ENCODE peak calls at places on chromosomes 12 and 14, in eight cellular contexts. C is T-helper 2 cell; R is activated CD8-positive, alpha-beta memory T cell treated with anti-CD3 and anti-CD28 coated beads for 1 hour; W is HuH-7; B is RWPE1; F is activated T-cell treated with anti-CD3 and anti-CD28 coated beads for 48 hours; E is HS-5; G is stimulated activated CD4-positive, alpha-beta T cell treated with anti-CD3 and anti-CD28 coated beads, Interleukin-2, amount 100 ng/mL, for 24 hours. D is an unnamed sample.

GRCh38 chr14:39085933-39086332 is 17.1 kb downstream of the SEC23A start:
- DNase-seq in C (no peak), R (no peak), W (no peak), B (no peak), F (no peak), E (no peak), G (no peak), D (no peak)

GRCh38 chr12:26251600-26251999 is 56.2 kb downstream of the SSPN start:
- DNase-seq in C (no peak), R (no peak), W (no peak), B (no peak), F (no peak), E (no peak), G (no peak), D (no peak)

GRCh38 chr12:105274571-105274970 is 38.6 kb upstream of the APPL2 start:
- DNase-seq in C (no peak), R (no peak), W (no peak), B (no peak), F (no peak), E (no peak), G (no peak), D (no peak)

GRCh38 chr12:51437471-51437870 is 12.8 kb downstream of the SLC4A8 start:
- DNase-seq in C (no peak), R (no peak), W (no peak), B (no peak), F (no peak), E (no peak), G (no peak), D (no peak)

GRCh38 chr12:108565976-108566375 is 3.6 kb downstream of the ISCU start:
- DNase-seq in C (peak), R (no peak), W (no peak), B (peak), F (peak), E (peak), G (peak), D (peak)

GRCh38 chr14:57865450-57866198 is at the start of gene SLC35F4:
- DNase-seq in C (no peak), R (no peak), W (no peak), B (peak), F (no peak), E (no peak), G (no peak), D (no peak)

GRCh38 chr12:67710582-67710981 is 62.0 kb downstream of the DYRK2 start:
- DNase-seq in C (no peak), R (no peak), W (peak), B (no peak), F (no peak), E (no peak), G (no peak), D (peak)

GRCh38 chr12:132478845-132479244 is 11.1 kb upstream of the FBRSL1 start:
- DNase-seq in C (no peak), R (no peak), W (no peak), B (no peak), F (no peak), E (no peak), G (no peak), D (no peak)

GRCh38 chr14:44960646-44961045 is 1.1 kb downstream of the KLHL28 start:
- DNase-seq in C (no peak), R (no peak), W (no peak), B (no peak), F (no peak), E (no peak), G (no peak), D (no peak)

GRCh38 chr14:72129283-72129682 is 197.1 kb downstream of the RGS6 start:
- DNase-seq in C (no peak), R (no peak), W (no peak), B (no peak), F (no peak), E (no peak), G (no peak), D (no peak)

GRCh38 chr12:122788387-122788786 is 14.0 kb downstream of the CCDC62 start:
- DNase-seq in C (no peak), R (no peak), W (no peak), B (no peak), F (no peak), E (no peak), G (no peak), D (no peak)

GRCh38 chr14:67722293-67722692 is 20.6 kb downstream of the RDH12 start:
- DNase-seq in C (no peak), R (no peak), W (no peak), B (no peak), F (no peak), E (no peak), G (no peak), D (no peak)

GRCh38 chr14:69535230-69535848 is 39.3 kb downstream of the CCDC177 start:
- DNase-seq in C (no peak), R (no peak), W (peak), B (peak), F (no peak), E (peak), G (no peak), D (peak)

GRCh38 chr12:118498171-118498570 is 121.8 kb downstream of the SUDS3 start:
- DNase-seq in C (no peak), R (no peak), W (no peak), B (no peak), F (no peak), E (no peak), G (no peak), D (no peak)

GRCh38 chr12:121468451-121468850 is 68.5 kb downstream of the RNF34 start:
- DNase-seq in C (no peak), R (no peak), W (no peak), B (no peak), F (no peak), E (no peak), G (no peak), D (no peak)

GRCh38 chr14:105882626-105883025 is 356.2 kb downstream of the TMEM121 start:
- DNase-seq in C (peak), R (no peak), W (no peak), B (no peak), F (no peak), E (no peak), G (no peak), D (no peak)

GRCh38 chr14:77120771-77121743 is 20.5 kb downstream of the ZDHHC22 start:
- DNase-seq in C (no peak), R (no peak), W (no peak), B (no peak), F (no peak), E (no peak), G (no peak), D (no peak)

D was measured in LoVo.